ENCODE peak calls at places on chromosomes 5 and 9, in nine cellular contexts. M, L, A, K, G, F, V, I and S are unnamed samples.

GRCh38 chr9:82031538-82032280 is 43.1 kb downstream of the SPATA31D1 start:
- DNase-seq in K (no peak), A (peak), I (no peak), M (no peak), V (peak), L (no peak), G (no peak), F (no peak), S (peak)

GRCh38 chr5:102722930-102723329 is 32.2 kb upstream of the PAM start:
- DNase-seq in G (no peak), A (peak), I (no peak), F (no peak), V (no peak), K (no peak), L (no peak), M (no peak), S (no peak)

GRCh38 chr9:121975801-121976277 is 117.3 kb downstream of the TTLL11 start:
- DNase-seq in M (no peak), A (no peak), G (no peak), L (no peak), I (no peak), F (no peak), V (no peak), K (no peak), S (no peak)

GRCh38 chr9:80866576-80867227 is 822.6 kb downstream of the TLE1 start:
- DNase-seq in L (no peak), A (peak), I (no peak), G (no peak), F (no peak), K (no peak), M (no peak), V (no peak), S (no peak)

GRCh38 chr5:148992265-148992664 is 70.6 kb downstream of the SH3TC2 start:
- DNase-seq in I (no peak), G (no peak), M (no peak), F (no peak), V (no peak), L (no peak), A (no peak), K (no peak), S (no peak)

GRCh38 chr5:112119969-112120368 is 299.1 kb downstream of the EPB41L4A start:
- DNase-seq in L (no peak), M (no peak), F (no peak), G (no peak), V (no peak), K (no peak), A (no peak), I (no peak), S (no peak)

GRCh38 chr9:117076571-117077300 is 338.1 kb downstream of the ASTN2 start:
- DNase-seq in A (no peak), G (no peak), V (no peak), M (no peak), F (no peak), K (no peak), I (no peak), L (no peak), S (no peak)

GRCh38 chr5:109655841-109656240 is 33.9 kb upstream of the MAN2A1 start:
- DNase-seq in M (no peak), L (no peak), V (no peak), A (no peak), F (no peak), G (no peak), I (no peak), K (no peak), S (no peak)

GRCh38 chr9:37381094-37381741 is 41.3 kb upstream of the GRHPR start:
- DNase-seq in I (no peak), L (no peak), M (no peak), V (no peak), G (no peak), F (peak), A (no peak), K (no peak), S (no peak)

GRCh38 chr5:151570512-151571269 is 20.4 kb downstream of the FAT2 start:
- DNase-seq in F (no peak), K (no peak), G (no peak), I (no peak), A (no peak), L (no peak), M (no peak), V (no peak), S (no peak)